ENCODE peak calls at places on chromosomes 11 and 22, in six cellular contexts. D is iris pigment epithelial cell; Y is neural progenitor cell; J is CD8-positive, alpha-beta T cell; N is cardiac muscle cell; W is cardiac fibroblast. L is an unnamed sample.

GRCh38 chr22:28980326-28980725 is 81.3 kb downstream of the C22orf31 start:
- DNase-seq in W (peak), Y (no peak), D (no peak), N (peak), J (no peak), L (no peak)

GRCh38 chr22:41799486-41800347 is 762 bp upstream of the CCDC134 start:
- DNase-seq in J (no peak), N (peak), W (peak), Y (peak), D (peak), L (no peak)

GRCh38 chr11:111446404-111447152 is 65.6 kb downstream of the BTG4 start:
- DNase-seq in W (peak), N (peak), D (peak), J (peak), Y (peak), L (peak)

GRCh38 chr22:20089977-20090729 is 10.1 kb downstream of the DGCR8 start:
- DNase-seq in N (no peak), Y (no peak), W (no peak), J (no peak), D (peak), L (no peak)

GRCh38 chr11:59380263-59381059 is 21.8 kb downstream of the OR5AN1 start:
- DNase-seq in Y (no peak), W (no peak), D (no peak), N (no peak), J (no peak), L (no peak)

GRCh38 chr11:82979824-82980223 is 78.3 kb downstream of the DDIAS start:
- DNase-seq in N (no peak), Y (no peak), J (no peak), W (no peak), D (no peak), L (no peak)

GRCh38 chr11:32210601-32211000 is 119.7 kb downstream of the RCN1 start:
- DNase-seq in N (peak), W (peak), J (no peak), Y (no peak), D (peak), L (no peak)

GRCh38 chr11:118136826-118137225 is 15.8 kb downstream of the SCN4B start:
- DNase-seq in D (no peak), N (no peak), J (no peak), Y (no peak), W (no peak), L (no peak)

GRCh38 chr22:26362471-26362870 is 66.6 kb upstream of the ASPHD2 start:
- DNase-seq in J (no peak), N (peak), D (no peak), Y (no peak), W (peak), L (no peak)

GRCh38 chr11:119533462-119533861 is 110.5 kb upstream of the THY1 start:
- DNase-seq in J (no peak), D (no peak), Y (no peak), N (no peak), W (no peak), L (no peak)

GRCh38 chr22:39090426-39091064 is 6.5 kb upstream of the APOBEC3H start:
- DNase-seq in W (no peak), J (peak), N (no peak), D (no peak), Y (no peak), L (peak)

GRCh38 chr11:128835741-128836410 is 31.2 kb downstream of the KCNJ1 start:
- DNase-seq in J (no peak), Y (no peak), D (peak), W (peak), N (peak), L (no peak)

GRCh38 chr22:30694638-30695350 is at the start of gene OSBP2:
- DNase-seq in D (no peak), W (no peak), N (peak), Y (peak), J (peak), L (no peak)